ENCODE peak calls at places on chromosomes 13 and 19, in seven cellular contexts. One of them, this sample, is unnamed.

GRCh38 chr13:113533441-113533840 is 42.9 kb upstream of the DCUN1D2 start:
- DNase-seq in BJ: no peak
- DNase-seq in pancreas: no peak
- DNase-seq in mammary epithelial cell: no peak
- DNase-seq in kidney epithelial cell: peak
- DNase-seq in breast epithelium: peak
- DNase-seq in fibroblast of pulmonary artery: no peak
- DNase-seq in this sample: no peak

GRCh38 chr13:46908511-46908910 is 11.7 kb upstream of the HTR2A start:
- DNase-seq in breast epithelium: no peak
- DNase-seq in mammary epithelial cell: peak
- DNase-seq in BJ: peak
- DNase-seq in fibroblast of pulmonary artery: peak
- DNase-seq in kidney epithelial cell: no peak
- DNase-seq in pancreas: no peak
- DNase-seq in this sample: no peak

GRCh38 chr19:54156953-54157352 is 2.6 kb downstream of the LENG1 start:
- DNase-seq in BJ: no peak
- DNase-seq in fibroblast of pulmonary artery: no peak
- DNase-seq in mammary epithelial cell: no peak
- DNase-seq in breast epithelium: no peak
- DNase-seq in kidney epithelial cell: no peak
- DNase-seq in pancreas: no peak
- DNase-seq in this sample: no peak

GRCh38 chr13:97194473-97194872 is 27.7 kb upstream of the MBNL2 start:
- DNase-seq in mammary epithelial cell: peak
- DNase-seq in breast epithelium: no peak
- DNase-seq in kidney epithelial cell: peak
- DNase-seq in pancreas: no peak
- DNase-seq in fibroblast of pulmonary artery: peak
- DNase-seq in BJ: peak
- DNase-seq in this sample: no peak

GRCh38 chr19:56681702-56682101 is 10.1 kb upstream of the ZNF835 start:
- DNase-seq in mammary epithelial cell: no peak
- DNase-seq in BJ: no peak
- DNase-seq in pancreas: no peak
- DNase-seq in fibroblast of pulmonary artery: no peak
- DNase-seq in breast epithelium: no peak
- DNase-seq in kidney epithelial cell: no peak
- DNase-seq in this sample: no peak

GRCh38 chr13:21075303-21076264 is 14.2 kb upstream of the LATS2 start:
- DNase-seq in mammary epithelial cell: no peak
- DNase-seq in BJ: no peak
- DNase-seq in kidney epithelial cell: no peak
- DNase-seq in breast epithelium: no peak
- DNase-seq in fibroblast of pulmonary artery: no peak
- DNase-seq in pancreas: no peak
- DNase-seq in this sample: peak

GRCh38 chr13:80483157-80483556 is 142.2 kb upstream of the SPRY2 start:
- DNase-seq in fibroblast of pulmonary artery: no peak
- DNase-seq in mammary epithelial cell: no peak
- DNase-seq in BJ: no peak
- DNase-seq in kidney epithelial cell: no peak
- DNase-seq in pancreas: no peak
- DNase-seq in breast epithelium: no peak
- DNase-seq in this sample: no peak

GRCh38 chr13:97506511-97506910 is 72.5 kb downstream of the RAP2A start:
- DNase-seq in pancreas: no peak
- DNase-seq in BJ: no peak
- DNase-seq in mammary epithelial cell: no peak
- DNase-seq in breast epithelium: no peak
- DNase-seq in fibroblast of pulmonary artery: peak
- DNase-seq in kidney epithelial cell: no peak
- DNase-seq in this sample: no peak

GRCh38 chr19:48509467-48510194 is 2.0 kb downstream of the LMTK3 start:
- DNase-seq in breast epithelium: no peak
- DNase-seq in kidney epithelial cell: no peak
- DNase-seq in fibroblast of pulmonary artery: peak
- DNase-seq in BJ: no peak
- DNase-seq in pancreas: no peak
- DNase-seq in mammary epithelial cell: no peak
- DNase-seq in this sample: no peak

GRCh38 chr19:16582486-16583261 is 10.5 kb upstream of the SLC35E1 start:
- DNase-seq in pancreas: no peak
- DNase-seq in BJ: no peak
- DNase-seq in breast epithelium: no peak
- DNase-seq in kidney epithelial cell: no peak
- DNase-seq in mammary epithelial cell: no peak
- DNase-seq in fibroblast of pulmonary artery: no peak
- DNase-seq in this sample: no peak

GRCh38 chr19:48445256-48445605 is 552 bp upstream of the GRWD1 start:
- DNase-seq in kidney epithelial cell: peak
- DNase-seq in breast epithelium: no peak
- DNase-seq in pancreas: no peak
- DNase-seq in fibroblast of pulmonary artery: peak
- DNase-seq in BJ: peak
- DNase-seq in mammary epithelial cell: peak
- DNase-seq in this sample: no peak

GRCh38 chr13:60851378-60851777 is 454.4 kb downstream of the TDRD3 start:
- DNase-seq in BJ: no peak
- DNase-seq in fibroblast of pulmonary artery: no peak
- DNase-seq in mammary epithelial cell: no peak
- DNase-seq in kidney epithelial cell: no peak
- DNase-seq in pancreas: no peak
- DNase-seq in breast epithelium: no peak
- DNase-seq in this sample: no peak

GRCh38 chr19:28504139-28504538 is 708.8 kb downstream of the UQCRFS1 start:
- DNase-seq in BJ: no peak
- DNase-seq in breast epithelium: no peak
- DNase-seq in kidney epithelial cell: no peak
- DNase-seq in fibroblast of pulmonary artery: no peak
- DNase-seq in pancreas: no peak
- DNase-seq in mammary epithelial cell: no peak
- DNase-seq in this sample: no peak

GRCh38 chr19:3465552-3465951 is 14.8 kb downstream of the SMIM24 start:
- DNase-seq in mammary epithelial cell: no peak
- DNase-seq in kidney epithelial cell: no peak
- DNase-seq in BJ: no peak
- DNase-seq in pancreas: peak
- DNase-seq in fibroblast of pulmonary artery: no peak
- DNase-seq in breast epithelium: no peak
- DNase-seq in this sample: peak

GRCh38 chr19:892243-892996 is 567 bp downstream of the MED16 start:
- DNase-seq in BJ: no peak
- DNase-seq in kidney epithelial cell: no peak
- DNase-seq in fibroblast of pulmonary artery: no peak
- DNase-seq in mammary epithelial cell: no peak
- DNase-seq in breast epithelium: no peak
- DNase-seq in pancreas: peak
- DNase-seq in this sample: no peak

GRCh38 chr13:40126301-40127085 is 471.0 kb downstream of the COG6 start:
- DNase-seq in BJ: no peak
- DNase-seq in kidney epithelial cell: no peak
- DNase-seq in fibroblast of pulmonary artery: no peak
- DNase-seq in breast epithelium: no peak
- DNase-seq in pancreas: no peak
- DNase-seq in mammary epithelial cell: no peak
- DNase-seq in this sample: no peak
- H3K4me3 ChIP-seq in BJ: no peak
- H3K4me3 ChIP-seq in kidney epithelial cell: no peak
- H3K4me3 ChIP-seq in fibroblast of pulmonary artery: no peak
- H3K4me3 ChIP-seq in breast epithelium: no peak
- H3K4me3 ChIP-seq in pancreas: no peak
- H3K4me3 ChIP-seq in mammary epithelial cell: no peak
- H3K4me3 ChIP-seq in this sample: no peak

DNA sequence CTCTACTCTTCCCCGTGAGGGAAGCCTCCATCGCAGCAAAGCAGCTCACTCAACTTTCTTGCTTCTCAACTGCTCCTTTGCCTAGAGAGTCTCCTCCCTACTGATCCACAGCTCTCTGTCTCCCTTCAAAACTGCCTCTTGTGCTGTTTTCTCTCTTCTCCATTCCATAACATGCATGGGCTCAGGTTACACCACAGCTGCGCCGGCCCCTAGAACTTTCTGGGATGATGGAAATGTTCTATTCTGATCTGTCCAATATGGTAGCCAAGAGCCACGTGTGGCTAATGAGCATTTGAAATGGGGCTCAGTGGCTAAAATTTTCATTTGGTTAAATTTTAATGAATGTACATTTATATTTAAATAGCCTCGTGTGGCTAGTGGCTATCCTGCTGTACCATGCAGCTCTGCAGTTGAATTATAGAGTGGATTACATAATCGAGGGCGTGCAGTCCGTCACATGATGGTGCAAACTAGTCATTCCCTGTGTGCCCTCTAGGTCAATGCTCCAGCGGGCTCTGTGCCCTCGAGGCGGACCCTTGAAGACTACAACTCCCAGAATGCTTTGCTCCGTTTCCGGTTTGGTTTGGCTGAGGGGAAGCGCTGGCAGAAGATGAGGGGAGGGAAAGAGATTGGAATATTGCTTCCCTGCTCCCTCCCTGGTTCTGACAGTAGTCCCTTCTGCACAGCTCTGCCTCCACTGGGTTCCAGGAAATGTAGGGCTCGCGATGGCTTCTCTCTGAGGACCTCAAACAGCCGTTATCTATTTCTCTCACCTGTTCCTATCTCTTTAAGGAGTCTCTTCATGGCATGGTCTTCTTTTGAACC is 109.8 kb downstream of the CACNA1A start:
- DNase-seq in BJ: peak
- DNase-seq in fibroblast of pulmonary artery: peak
- DNase-seq in kidney epithelial cell: peak
- DNase-seq in mammary epithelial cell: peak
- DNase-seq in breast epithelium: no peak
- DNase-seq in pancreas: peak
- DNase-seq in this sample: peak
- H3K4me3 ChIP-seq in BJ: no peak
- H3K4me3 ChIP-seq in fibroblast of pulmonary artery: no peak
- H3K4me3 ChIP-seq in kidney epithelial cell: no peak
- H3K4me3 ChIP-seq in mammary epithelial cell: no peak
- H3K4me3 ChIP-seq in breast epithelium: no peak
- H3K4me3 ChIP-seq in pancreas: no peak
- H3K4me3 ChIP-seq in this sample: no peak

GRCh38 chr19:45763691-45764294 is 5.3 kb downstream of the SIX5 start:
- DNase-seq in kidney epithelial cell: no peak
- DNase-seq in breast epithelium: no peak
- DNase-seq in BJ: no peak
- DNase-seq in pancreas: peak
- DNase-seq in mammary epithelial cell: no peak
- DNase-seq in fibroblast of pulmonary artery: no peak
- DNase-seq in this sample: peak

GRCh38 chr19:45764947-45765346 is 4.1 kb downstream of the SIX5 start:
- DNase-seq in fibroblast of pulmonary artery: no peak
- DNase-seq in kidney epithelial cell: no peak
- DNase-seq in pancreas: peak
- DNase-seq in mammary epithelial cell: no peak
- DNase-seq in BJ: no peak
- DNase-seq in breast epithelium: no peak
- DNase-seq in this sample: no peak

GRCh38 chr19:45764487-45764886 is 4.6 kb downstream of the SIX5 start:
- DNase-seq in mammary epithelial cell: no peak
- DNase-seq in kidney epithelial cell: no peak
- DNase-seq in fibroblast of pulmonary artery: no peak
- DNase-seq in BJ: no peak
- DNase-seq in breast epithelium: no peak
- DNase-seq in pancreas: peak
- DNase-seq in this sample: no peak

GRCh38 chr19:45761714-45762113 is 7.3 kb downstream of the SIX5 start:
- DNase-seq in breast epithelium: no peak
- DNase-seq in fibroblast of pulmonary artery: no peak
- DNase-seq in pancreas: peak
- DNase-seq in mammary epithelial cell: no peak
- DNase-seq in BJ: no peak
- DNase-seq in kidney epithelial cell: no peak
- DNase-seq in this sample: no peak

DNA sequence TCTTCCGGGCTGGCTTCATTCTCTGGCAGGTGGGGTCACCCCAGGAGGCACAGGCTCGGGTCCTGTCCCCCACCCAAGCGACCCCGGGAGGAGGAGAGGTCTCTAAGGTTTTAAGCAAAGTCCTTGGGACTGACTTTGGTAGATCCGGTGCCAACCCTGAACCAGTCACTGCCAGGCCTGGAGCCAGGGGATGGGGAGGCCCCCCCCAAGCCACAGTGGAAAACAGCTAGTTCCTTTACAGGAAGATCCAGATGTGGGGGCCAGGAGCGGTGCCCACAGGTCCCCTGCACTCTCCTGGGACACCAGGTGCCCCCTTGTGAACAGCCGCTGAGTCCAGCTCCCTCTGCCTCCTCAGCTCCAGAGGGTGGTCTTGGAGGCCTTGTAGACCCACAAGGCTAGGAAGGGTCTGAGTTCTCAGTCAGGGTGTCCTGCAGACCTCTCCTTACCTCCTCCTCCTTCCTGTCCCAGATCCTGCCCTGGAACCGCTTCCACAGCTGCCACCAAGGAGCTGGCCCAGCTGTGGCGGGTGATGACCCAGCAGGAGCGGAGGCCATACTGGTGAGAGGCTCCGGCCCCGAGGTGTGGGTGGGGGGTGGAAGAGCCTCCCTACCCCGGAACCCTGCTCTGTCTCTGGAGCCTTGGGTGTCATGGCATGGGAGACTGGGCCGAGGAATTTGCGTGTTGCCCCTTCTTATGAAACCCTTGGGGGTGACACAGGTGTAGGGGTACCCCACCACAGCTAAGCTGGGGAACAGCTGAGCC is 6.0 kb downstream of the SIX5 start:
- DNase-seq in BJ: no peak
- DNase-seq in kidney epithelial cell: no peak
- DNase-seq in breast epithelium: no peak
- DNase-seq in pancreas: peak
- DNase-seq in fibroblast of pulmonary artery: no peak
- DNase-seq in mammary epithelial cell: no peak
- DNase-seq in this sample: no peak
- H3K4me3 ChIP-seq in BJ: no peak
- H3K4me3 ChIP-seq in kidney epithelial cell: no peak
- H3K4me3 ChIP-seq in breast epithelium: no peak
- H3K4me3 ChIP-seq in pancreas: no peak
- H3K4me3 ChIP-seq in fibroblast of pulmonary artery: no peak
- H3K4me3 ChIP-seq in mammary epithelial cell: no peak
- H3K4me3 ChIP-seq in this sample: no peak

DNA sequence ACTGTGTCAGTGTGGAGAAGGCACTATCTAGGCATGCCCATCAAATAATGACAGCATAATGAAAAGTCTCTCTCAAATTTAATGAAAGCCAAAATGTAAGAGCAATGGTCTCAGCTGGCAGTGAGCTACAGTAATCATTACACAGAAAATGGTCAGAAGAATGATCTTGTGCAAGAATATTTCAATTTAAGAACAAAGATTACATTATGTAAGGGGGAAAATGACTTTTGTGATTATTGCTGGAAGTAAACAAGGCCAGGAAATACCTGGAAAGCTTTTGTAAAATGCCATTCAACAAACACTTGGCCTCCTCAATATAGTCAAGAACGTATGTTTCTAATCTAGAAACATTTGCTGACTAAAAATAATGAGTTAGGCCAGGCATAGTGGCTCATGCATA is 89.1 kb downstream of the CAB39L start:
- DNase-seq in mammary epithelial cell: no peak
- DNase-seq in kidney epithelial cell: no peak
- DNase-seq in BJ: no peak
- DNase-seq in pancreas: no peak
- DNase-seq in breast epithelium: no peak
- DNase-seq in fibroblast of pulmonary artery: peak
- DNase-seq in this sample: no peak
- H3K4me3 ChIP-seq in mammary epithelial cell: no peak
- H3K4me3 ChIP-seq in kidney epithelial cell: no peak
- H3K4me3 ChIP-seq in BJ: no peak
- H3K4me3 ChIP-seq in pancreas: no peak
- H3K4me3 ChIP-seq in breast epithelium: no peak
- H3K4me3 ChIP-seq in fibroblast of pulmonary artery: no peak
- H3K4me3 ChIP-seq in this sample: no peak

GRCh38 chr19:8149261-8150094 is at the start of gene FBN3:
- DNase-seq in breast epithelium: no peak
- DNase-seq in kidney epithelial cell: no peak
- DNase-seq in BJ: no peak
- DNase-seq in fibroblast of pulmonary artery: no peak
- DNase-seq in mammary epithelial cell: no peak
- DNase-seq in pancreas: peak
- DNase-seq in this sample: no peak
- H3K4me3 ChIP-seq in breast epithelium: no peak
- H3K4me3 ChIP-seq in kidney epithelial cell: no peak
- H3K4me3 ChIP-seq in BJ: no peak
- H3K4me3 ChIP-seq in fibroblast of pulmonary artery: no peak
- H3K4me3 ChIP-seq in mammary epithelial cell: peak
- H3K4me3 ChIP-seq in pancreas: peak
- H3K4me3 ChIP-seq in this sample: no peak